ENCODE peak calls at places on chromosome 4, in six cellular contexts. One of them, this sample, is unnamed.

GRCh38 chr4:2793920-2794706 is 1.2 kb downstream of the SH3BP2 start:
- DNase-seq in AG04449: no peak
- DNase-seq in endodermal cell: peak
- DNase-seq in ascending aorta: peak
- DNase-seq in HFF-Myc: no peak
- DNase-seq in foreskin fibroblast: peak
- DNase-seq in this sample: no peak

GRCh38 chr4:188117631-188118030 is 8.2 kb upstream of the TRIML2 start:
- DNase-seq in ascending aorta: no peak
- DNase-seq in HFF-Myc: no peak
- DNase-seq in endodermal cell: no peak
- DNase-seq in foreskin fibroblast: no peak
- DNase-seq in AG04449: no peak
- DNase-seq in this sample: no peak

GRCh38 chr4:17934286-17934685 is 87.3 kb downstream of the LCORL start:
- DNase-seq in endodermal cell: no peak
- DNase-seq in AG04449: no peak
- DNase-seq in ascending aorta: no peak
- DNase-seq in foreskin fibroblast: no peak
- DNase-seq in HFF-Myc: no peak
- DNase-seq in this sample: no peak

GRCh38 chr4:159358226-159358625 is 255.3 kb downstream of the RAPGEF2 start:
- DNase-seq in ascending aorta: no peak
- DNase-seq in AG04449: peak
- DNase-seq in HFF-Myc: peak
- DNase-seq in endodermal cell: no peak
- DNase-seq in foreskin fibroblast: peak
- DNase-seq in this sample: no peak

GRCh38 chr4:95213361-95213760 is 335.4 kb downstream of the UNC5C start:
- DNase-seq in endodermal cell: no peak
- DNase-seq in AG04449: no peak
- DNase-seq in HFF-Myc: no peak
- DNase-seq in foreskin fibroblast: no peak
- DNase-seq in ascending aorta: no peak
- DNase-seq in this sample: no peak

GRCh38 chr4:11424000-11424399 is 4.7 kb downstream of the HS3ST1 start:
- DNase-seq in HFF-Myc: peak
- DNase-seq in endodermal cell: peak
- DNase-seq in AG04449: no peak
- DNase-seq in ascending aorta: no peak
- DNase-seq in foreskin fibroblast: no peak
- DNase-seq in this sample: peak

GRCh38 chr4:149279790-149280189 is 535.9 kb downstream of the IQCM start:
- DNase-seq in foreskin fibroblast: no peak
- DNase-seq in HFF-Myc: no peak
- DNase-seq in AG04449: no peak
- DNase-seq in endodermal cell: no peak
- DNase-seq in ascending aorta: no peak
- DNase-seq in this sample: no peak

GRCh38 chr4:187103351-187103750 is 379.7 kb upstream of the FAT1 start:
- DNase-seq in endodermal cell: no peak
- DNase-seq in AG04449: no peak
- DNase-seq in foreskin fibroblast: no peak
- DNase-seq in HFF-Myc: no peak
- DNase-seq in ascending aorta: no peak
- DNase-seq in this sample: no peak

GRCh38 chr4:73019462-73020047 is 50.0 kb downstream of the COX18 start:
- DNase-seq in HFF-Myc: no peak
- DNase-seq in endodermal cell: no peak
- DNase-seq in AG04449: no peak
- DNase-seq in foreskin fibroblast: peak
- DNase-seq in ascending aorta: no peak
- DNase-seq in this sample: peak

GRCh38 chr4:148563684-148564083 is 121.5 kb upstream of the NR3C2 start:
- DNase-seq in endodermal cell: no peak
- DNase-seq in HFF-Myc: no peak
- DNase-seq in AG04449: no peak
- DNase-seq in foreskin fibroblast: no peak
- DNase-seq in ascending aorta: no peak
- DNase-seq in this sample: no peak

GRCh38 chr4:167775374-167775773 is 317.0 kb upstream of the ANXA10 start:
- DNase-seq in endodermal cell: no peak
- DNase-seq in HFF-Myc: peak
- DNase-seq in ascending aorta: no peak
- DNase-seq in foreskin fibroblast: peak
- DNase-seq in AG04449: no peak
- DNase-seq in this sample: no peak

GRCh38 chr4:53507671-53508286 is 83.5 kb downstream of the LNX1 start:
- DNase-seq in ascending aorta: peak
- DNase-seq in HFF-Myc: no peak
- DNase-seq in AG04449: no peak
- DNase-seq in endodermal cell: no peak
- DNase-seq in foreskin fibroblast: no peak
- DNase-seq in this sample: no peak

GRCh38 chr4:173057442-173057841 is 111.2 kb upstream of the GALNT7 start:
- DNase-seq in HFF-Myc: no peak
- DNase-seq in AG04449: no peak
- DNase-seq in ascending aorta: no peak
- DNase-seq in foreskin fibroblast: peak
- DNase-seq in endodermal cell: no peak
- DNase-seq in this sample: no peak

DNA sequence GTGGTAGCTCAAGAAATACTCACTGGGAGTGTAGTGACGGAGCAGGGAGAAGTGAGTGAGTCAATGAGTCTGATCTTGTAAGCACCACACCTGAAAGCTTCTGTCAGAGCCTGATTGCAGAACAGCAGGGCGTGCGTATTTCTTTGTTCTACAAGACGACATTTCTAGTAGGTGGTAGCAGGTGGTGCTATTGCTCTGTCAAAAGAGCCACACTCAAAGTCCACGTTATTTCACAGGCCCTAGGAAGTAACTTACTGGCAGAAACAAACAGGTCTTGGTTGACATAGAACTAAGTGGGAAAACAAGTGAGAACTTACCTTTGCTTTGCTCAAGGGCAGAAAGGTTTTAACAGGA is 46.4 kb upstream of the SPRY1 start:
- DNase-seq in foreskin fibroblast: no peak
- DNase-seq in HFF-Myc: no peak
- DNase-seq in AG04449: no peak
- DNase-seq in ascending aorta: no peak
- DNase-seq in endodermal cell: peak
- DNase-seq in this sample: no peak
- TF ChIP-seq CTCF in foreskin fibroblast: no peak
- TF ChIP-seq CTCF in HFF-Myc: no peak
- TF ChIP-seq CTCF in AG04449: no peak
- TF ChIP-seq CTCF in ascending aorta: no peak
- TF ChIP-seq CTCF in endodermal cell: peak
- TF ChIP-seq CTCF in this sample: no peak

GRCh38 chr4:184506527-184507121 is 32.3 kb upstream of the IRF2 start:
- DNase-seq in ascending aorta: no peak
- DNase-seq in AG04449: no peak
- DNase-seq in HFF-Myc: no peak
- DNase-seq in endodermal cell: peak
- DNase-seq in foreskin fibroblast: no peak
- DNase-seq in this sample: peak
- TF ChIP-seq CTCF in ascending aorta: no peak
- TF ChIP-seq CTCF in AG04449: peak
- TF ChIP-seq CTCF in HFF-Myc: no peak
- TF ChIP-seq CTCF in endodermal cell: peak
- TF ChIP-seq CTCF in foreskin fibroblast: no peak
- TF ChIP-seq CTCF in this sample: peak

DNA sequence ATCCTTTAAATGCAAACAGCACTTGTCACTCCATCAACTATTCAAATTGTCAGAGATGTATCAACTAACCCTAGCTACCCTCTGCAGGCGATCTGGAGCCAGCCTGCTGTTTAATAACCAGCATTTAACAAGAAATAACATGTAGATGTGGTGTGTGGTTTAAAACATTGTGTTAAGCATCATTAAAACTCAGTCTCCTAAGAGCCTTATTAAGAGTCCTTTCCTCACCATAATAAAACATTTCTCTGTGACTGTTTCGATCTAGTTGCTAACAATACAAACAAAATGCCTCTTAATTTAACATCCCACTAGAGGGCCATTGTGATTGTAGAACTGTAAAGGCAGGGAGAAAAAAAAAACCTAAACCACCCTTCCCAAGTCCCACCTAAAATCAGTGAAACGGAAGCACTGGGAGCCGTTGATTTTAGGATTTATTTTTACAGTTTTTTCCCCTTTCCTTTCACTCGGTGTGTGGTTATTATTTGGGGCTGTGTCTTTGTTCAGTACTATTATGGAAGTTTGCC is 708.6 kb downstream of the C4orf33 start:
- DNase-seq in ascending aorta: no peak
- DNase-seq in foreskin fibroblast: no peak
- DNase-seq in endodermal cell: no peak
- DNase-seq in HFF-Myc: no peak
- DNase-seq in AG04449: no peak
- DNase-seq in this sample: no peak
- TF ChIP-seq CTCF in ascending aorta: no peak
- TF ChIP-seq CTCF in foreskin fibroblast: no peak
- TF ChIP-seq CTCF in endodermal cell: peak
- TF ChIP-seq CTCF in HFF-Myc: no peak
- TF ChIP-seq CTCF in AG04449: no peak
- TF ChIP-seq CTCF in this sample: no peak

DNA sequence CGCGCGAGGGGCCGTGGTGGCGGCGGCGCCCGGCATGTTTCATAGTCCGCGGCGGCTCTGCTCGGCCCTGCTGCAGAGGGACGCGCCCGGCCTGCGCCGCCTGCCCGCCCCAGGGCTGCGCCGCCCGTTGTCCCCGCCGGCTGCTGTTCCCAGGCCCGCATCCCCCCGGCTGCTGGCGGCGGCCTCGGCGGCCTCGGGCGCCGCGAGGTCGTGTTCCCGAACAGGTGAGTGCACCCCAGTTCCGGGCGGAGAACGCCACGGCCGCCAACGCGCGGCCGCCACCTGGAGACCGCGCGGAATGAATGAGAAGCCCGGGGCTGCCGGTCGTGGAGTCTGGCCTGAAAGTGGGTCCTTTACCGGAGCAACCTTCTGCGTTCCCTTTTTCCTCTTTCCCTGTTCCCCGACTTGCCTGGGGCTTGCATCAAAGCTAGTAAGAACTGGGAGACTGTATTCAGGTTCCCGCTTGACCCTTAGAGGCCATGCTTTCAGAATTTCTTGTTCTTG is 419 bp downstream of the NOCT start:
- DNase-seq in HFF-Myc: no peak
- DNase-seq in AG04449: no peak
- DNase-seq in ascending aorta: no peak
- DNase-seq in foreskin fibroblast: no peak
- DNase-seq in endodermal cell: peak
- DNase-seq in this sample: peak
- TF ChIP-seq CTCF in HFF-Myc: no peak
- TF ChIP-seq CTCF in AG04449: no peak
- TF ChIP-seq CTCF in ascending aorta: no peak
- TF ChIP-seq CTCF in foreskin fibroblast: no peak
- TF ChIP-seq CTCF in endodermal cell: no peak
- TF ChIP-seq CTCF in this sample: no peak

DNA sequence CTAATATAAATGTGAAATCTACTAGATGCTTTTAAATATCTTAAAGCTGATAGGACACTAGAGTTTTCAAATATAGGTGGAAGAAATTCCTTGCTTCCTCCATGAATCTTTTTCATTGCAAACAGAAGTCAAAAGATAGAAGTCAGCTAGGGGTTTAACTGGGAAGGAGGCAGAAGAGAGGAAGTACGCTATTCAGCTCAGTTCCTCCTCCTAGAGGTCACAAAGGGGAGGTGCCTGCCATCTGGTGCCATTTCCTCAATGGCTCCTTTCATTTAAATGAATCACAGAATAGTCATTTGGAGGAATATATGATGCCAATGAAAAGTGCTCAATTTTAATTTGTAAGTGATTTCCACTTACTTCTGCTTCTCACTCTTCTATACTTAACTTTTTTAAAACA is 8.5 kb downstream of the COL25A1 start:
- DNase-seq in endodermal cell: peak
- DNase-seq in ascending aorta: no peak
- DNase-seq in AG04449: no peak
- DNase-seq in foreskin fibroblast: no peak
- DNase-seq in HFF-Myc: no peak
- DNase-seq in this sample: no peak
- TF ChIP-seq CTCF in endodermal cell: peak
- TF ChIP-seq CTCF in ascending aorta: no peak
- TF ChIP-seq CTCF in AG04449: no peak
- TF ChIP-seq CTCF in foreskin fibroblast: peak
- TF ChIP-seq CTCF in HFF-Myc: peak
- TF ChIP-seq CTCF in this sample: peak

GRCh38 chr4:111136438-111136837 is 513.6 kb upstream of the PITX2 start:
- DNase-seq in foreskin fibroblast: peak
- DNase-seq in HFF-Myc: peak
- DNase-seq in ascending aorta: no peak
- DNase-seq in AG04449: peak
- DNase-seq in endodermal cell: no peak
- DNase-seq in this sample: no peak
- TF ChIP-seq CTCF in foreskin fibroblast: peak
- TF ChIP-seq CTCF in HFF-Myc: peak
- TF ChIP-seq CTCF in ascending aorta: no peak
- TF ChIP-seq CTCF in AG04449: peak
- TF ChIP-seq CTCF in endodermal cell: peak
- TF ChIP-seq CTCF in this sample: no peak

DNA sequence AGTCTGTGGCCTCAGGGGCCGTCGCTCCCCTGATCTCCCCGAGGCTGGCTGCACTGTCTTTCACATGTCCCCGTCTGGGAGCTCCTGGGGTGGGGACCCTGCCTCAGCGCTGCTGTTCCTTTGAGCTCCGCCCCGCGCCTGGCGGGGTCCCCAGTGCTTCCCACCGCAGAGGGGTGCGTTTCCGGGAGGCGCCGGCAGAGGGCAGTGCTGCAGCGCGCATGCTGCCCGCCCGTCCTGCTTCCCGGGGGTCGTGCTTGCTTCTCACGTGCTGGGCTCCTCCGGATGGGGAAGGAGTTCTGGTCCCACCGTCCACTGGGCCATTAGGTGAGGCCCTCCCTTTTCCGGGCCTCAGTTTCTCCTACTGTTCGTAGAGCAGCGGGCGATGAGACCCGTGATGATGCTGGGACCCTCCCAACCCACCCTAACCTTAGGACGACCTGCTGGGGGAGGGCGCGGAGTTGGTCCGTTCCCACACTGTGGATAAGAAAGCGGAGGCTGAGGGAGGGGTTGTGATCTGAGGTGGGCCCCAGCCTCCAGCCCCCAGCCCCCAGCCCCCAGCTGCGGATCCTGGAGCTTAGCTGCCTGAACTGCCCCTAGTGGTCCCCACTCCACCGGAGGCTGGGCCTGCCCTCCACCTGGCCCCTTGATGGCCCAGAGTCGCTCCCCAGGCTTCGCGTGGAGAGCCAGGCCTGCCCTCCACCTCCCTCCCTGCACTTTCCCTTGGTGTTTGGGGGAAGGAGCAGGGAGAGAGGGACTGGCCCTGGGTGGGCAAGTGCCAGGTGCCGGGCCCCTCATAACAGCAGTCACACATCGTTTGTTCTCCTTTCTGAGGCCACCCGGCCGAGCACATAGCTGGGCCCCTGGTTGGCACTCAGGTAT is 15.3 kb downstream of the CPZ start:
- DNase-seq in ascending aorta: no peak
- DNase-seq in endodermal cell: peak
- DNase-seq in foreskin fibroblast: no peak
- DNase-seq in AG04449: no peak
- DNase-seq in HFF-Myc: no peak
- DNase-seq in this sample: peak
- TF ChIP-seq CTCF in ascending aorta: peak
- TF ChIP-seq CTCF in endodermal cell: peak
- TF ChIP-seq CTCF in foreskin fibroblast: peak
- TF ChIP-seq CTCF in AG04449: peak
- TF ChIP-seq CTCF in HFF-Myc: peak
- TF ChIP-seq CTCF in this sample: peak

GRCh38 chr4:74320559-74321118 is 12.4 kb downstream of the EPGN start:
- DNase-seq in AG04449: no peak
- DNase-seq in endodermal cell: peak
- DNase-seq in foreskin fibroblast: peak
- DNase-seq in ascending aorta: no peak
- DNase-seq in HFF-Myc: peak
- DNase-seq in this sample: peak
- TF ChIP-seq CTCF in AG04449: peak
- TF ChIP-seq CTCF in endodermal cell: peak
- TF ChIP-seq CTCF in foreskin fibroblast: peak
- TF ChIP-seq CTCF in ascending aorta: peak
- TF ChIP-seq CTCF in HFF-Myc: peak
- TF ChIP-seq CTCF in this sample: peak

This sample was measured in GM13977.